ENCODE peak calls at places on chromosomes 6 and 20, in six cellular contexts. X is GM23248, F is heart right ventricle, J is pancreas, S is hepatocyte, L is colonic mucosa. Q is an unnamed sample. For H3K27me3, the result is how much of the 10 kb centered on the place peaks cover.

GRCh38 chr6:112683106-112683505 is 336.0 kb downstream of the RFPL4B start:
- DNase-seq in X (no peak), F (no peak), J (no peak), S (no peak), L (no peak), Q (no peak)

GRCh38 chr20:18314786-18315406 is 26.6 kb downstream of the ZNF133 start:
- DNase-seq in X (peak), F (no peak), J (no peak), S (no peak), L (no peak), Q (no peak)

GRCh38 chr6:46997646-46998045 is 44.5 kb downstream of the ADGRF1 start:
- DNase-seq in X (no peak), F (no peak), J (no peak), S (no peak), L (no peak), Q (no peak)

GRCh38 chr6:132907915-132908314 is 93.5 kb downstream of the RPS12 start:
- DNase-seq in X (peak), F (no peak), J (no peak), S (no peak), L (no peak), Q (no peak)

GRCh38 chr6:48135352-48136084 is 24.5 kb upstream of the PTCHD4 start:
- DNase-seq in X (peak), F (no peak), J (no peak), S (peak), L (no peak), Q (peak)

GRCh38 chr20:58622671-58623578 is 28.2 kb upstream of the STX16 start:
- DNase-seq in X (peak), F (no peak), J (no peak), S (no peak), L (no peak), Q (no peak)

GRCh38 chr6:37667050-37667814 is 30.5 kb downstream of the MDGA1 start:
- DNase-seq in X (peak), F (no peak), J (no peak), S (peak), L (no peak), Q (no peak)

GRCh38 chr6:139932671-139933070 is 558.2 kb upstream of the CITED2 start:
- DNase-seq in X (no peak), F (no peak), J (no peak), S (no peak), L (no peak), Q (no peak)

GRCh38 chr6:89297695-89298351 is 17.3 kb downstream of the GABRR2 start:
- DNase-seq in X (peak), F (no peak), J (no peak), S (peak), L (no peak), Q (no peak)

GRCh38 chr6:85675030-85675819 is 32.5 kb upstream of the SYNCRIP start:
- DNase-seq in X (peak), F (no peak), J (no peak), S (peak), L (no peak), Q (peak)

GRCh38 chr6:53005667-53006250 is 10.7 kb upstream of the GSTA4 start:
- DNase-seq in X (no peak), F (no peak), J (no peak), S (no peak), L (no peak), Q (no peak)

GRCh38 chr20:36941403-36941835 is 10.1 kb downstream of the SAMHD1 start:
- DNase-seq in X (peak), F (no peak), J (no peak), S (no peak), L (no peak), Q (no peak)

GRCh38 chr6:169110934-169111602 is 142.6 kb downstream of the THBS2 start:
- DNase-seq in X (no peak), F (no peak), J (no peak), S (no peak), L (no peak), Q (no peak)

GRCh38 chr6:136873733-136874132 is 48.4 kb upstream of the SLC35D3 start:
- DNase-seq in X (peak), F (no peak), J (no peak), S (peak), L (no peak), Q (no peak)

DNA sequence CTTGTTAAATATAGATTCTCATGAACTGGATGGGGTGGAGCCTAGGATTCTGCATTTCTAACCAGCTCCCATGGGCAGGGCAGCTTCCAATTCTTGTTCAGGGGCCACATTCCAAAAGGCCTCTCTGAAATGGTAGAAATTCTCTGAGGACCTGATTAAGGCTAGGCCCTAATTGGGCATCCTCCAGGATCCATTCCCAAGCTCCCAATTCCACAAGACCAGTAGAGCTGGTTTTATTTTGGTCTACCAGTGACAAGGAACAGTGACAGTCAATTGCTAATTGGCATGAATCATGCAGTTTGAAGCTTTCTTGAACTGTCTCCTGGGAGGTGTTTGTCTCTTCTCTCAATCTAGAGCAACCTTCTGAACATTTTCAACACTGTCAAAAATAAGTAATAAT is 3.0 kb downstream of the THBD start:
- DNase-seq in X (no peak), F (no peak), J (no peak), S (no peak), L (no peak), Q (no peak)
- H3K27me3 ChIP-seq in X (under half), F (under half), J (under half), S (under half), L (under half), Q (under half)

GRCh38 chr6:165962361-165962760 is 205.3 kb downstream of the TBXT start:
- DNase-seq in X (no peak), F (no peak), J (no peak), S (no peak), L (no peak), Q (no peak)
- H3K27me3 ChIP-seq in X (under half), F (under half), J (under half), S (under half), L (under half), Q (under half)

DNA sequence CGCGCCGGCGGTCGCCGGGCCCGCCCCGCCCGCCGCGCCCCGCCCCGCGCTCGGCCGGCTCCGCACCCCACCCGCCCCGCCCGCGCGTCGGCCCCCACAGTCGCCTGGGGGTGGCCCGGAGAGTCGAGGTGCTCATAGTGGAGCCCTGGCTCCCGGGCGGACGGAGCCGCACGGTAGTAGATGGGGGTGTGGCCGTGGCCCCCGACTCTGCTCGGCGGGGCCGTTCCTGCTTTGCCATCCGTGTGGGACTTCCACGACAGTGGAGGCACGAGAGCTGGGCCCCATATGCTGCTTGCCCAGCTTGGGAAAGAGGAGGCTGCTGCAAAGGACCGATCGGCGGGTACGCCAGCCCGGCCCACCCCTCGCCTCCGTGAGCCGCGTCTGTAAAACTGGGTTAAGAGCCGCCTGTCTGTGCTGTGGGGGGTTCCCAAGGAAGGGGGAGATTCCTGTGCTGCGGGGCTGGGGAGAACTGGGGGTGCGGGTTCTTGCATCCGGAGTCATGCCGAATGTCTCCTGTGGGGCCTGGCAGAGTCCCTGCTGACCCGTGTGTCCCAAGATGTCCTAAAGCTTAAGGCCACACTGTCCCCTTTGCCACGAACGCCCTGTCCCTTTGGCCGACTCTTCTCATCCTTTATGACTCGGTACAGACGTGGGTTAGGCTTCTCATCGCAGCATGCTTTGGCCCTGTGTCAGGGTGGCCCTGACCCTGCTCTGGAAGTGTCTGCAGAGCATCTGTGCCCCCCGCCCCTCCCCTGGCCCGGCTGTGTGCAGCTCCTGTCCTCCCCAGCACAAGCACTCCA is at the start of gene OPRL1:
- DNase-seq in X (peak), F (no peak), J (no peak), S (no peak), L (no peak), Q (no peak)
- H3K27me3 ChIP-seq in X (under half), F (under half), J (under half), S (under half), L (under half), Q (under half)

GRCh38 chr6:5854900-5855299 is 151.8 kb downstream of the NRN1 start:
- DNase-seq in X (no peak), F (no peak), J (no peak), S (no peak), L (no peak), Q (peak)
- H3K27me3 ChIP-seq in X (under half), F (under half), J (under half), S (under half), L (under half), Q (half or more)

DNA sequence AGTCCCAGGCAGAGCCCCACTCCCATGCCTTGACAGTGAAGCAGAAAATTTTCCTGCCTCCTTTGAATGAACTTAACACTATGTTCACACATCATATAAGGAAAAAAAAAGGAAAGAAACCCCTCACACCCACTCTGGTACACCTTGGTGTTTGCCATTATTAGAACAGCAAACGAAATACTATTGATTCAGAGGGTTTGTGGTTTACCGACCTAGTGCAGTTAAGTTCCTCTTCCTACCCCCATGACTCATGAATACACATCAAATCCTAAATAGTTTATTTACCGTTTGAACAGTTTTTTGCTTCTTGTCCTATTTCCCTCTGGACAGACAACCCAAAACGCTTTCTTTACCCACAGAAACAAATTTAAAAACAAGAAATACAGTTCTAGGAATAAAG is 237.7 kb downstream of the FOXA2 start:
- DNase-seq in X (no peak), F (no peak), J (no peak), S (no peak), L (no peak), Q (no peak)
- H3K27me3 ChIP-seq in X (under half), F (under half), J (under half), S (under half), L (under half), Q (under half)

DNA sequence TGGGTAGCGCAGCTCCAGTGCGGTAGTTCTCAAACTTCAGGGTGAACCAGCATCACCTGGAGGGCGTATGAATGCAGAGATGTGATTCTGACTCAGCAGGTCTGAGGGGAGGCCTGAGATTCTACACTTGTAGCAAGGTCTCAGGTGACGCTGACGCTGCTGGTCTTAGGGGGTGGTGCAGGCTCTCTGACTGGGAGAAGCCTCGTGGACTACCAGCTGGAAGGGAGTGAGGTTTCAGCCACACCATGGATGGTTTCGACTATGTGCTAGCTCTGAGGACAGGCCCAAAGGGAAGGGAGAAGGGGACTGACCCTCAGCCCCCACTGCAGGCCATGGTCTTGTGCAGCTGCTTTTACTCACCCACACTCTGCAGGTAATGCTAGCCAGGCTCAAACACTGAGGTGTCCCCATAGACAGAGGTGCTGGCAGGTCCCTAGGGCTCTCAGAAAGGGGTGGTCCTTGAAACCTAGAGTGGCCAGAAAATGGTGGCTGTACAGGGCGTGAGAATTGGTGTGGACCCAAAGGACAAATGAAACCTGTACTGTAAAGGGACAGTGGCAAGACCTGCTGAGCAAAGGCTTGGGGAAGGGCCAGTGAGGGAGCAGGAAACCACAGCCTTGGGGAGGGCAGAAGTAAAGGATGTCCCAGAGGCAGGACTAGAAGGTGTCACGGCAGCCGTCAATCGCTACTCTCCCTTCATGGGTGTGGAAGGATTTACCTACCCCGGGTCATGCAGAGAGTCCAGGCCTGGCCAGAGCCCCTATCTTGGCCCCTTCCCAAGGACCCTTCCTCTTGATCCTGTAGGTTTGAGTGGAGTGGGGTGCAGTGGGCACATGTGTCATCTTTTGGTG is 52.7 kb downstream of the EBF4 start:
- DNase-seq in X (no peak), F (no peak), J (no peak), S (no peak), L (no peak), Q (peak)
- H3K27me3 ChIP-seq in X (under half), F (under half), J (under half), S (under half), L (under half), Q (half or more)